ENCODE peak calls at places on chromosomes 6 and 20, in seven cellular contexts. One of them, this sample, is unnamed.

GRCh38 chr6:134247271-134247833 is 70.6 kb downstream of the SGK1 start:
- DNase-seq in fibroblast of the conjunctiva: no peak
- DNase-seq in suprapubic skin: no peak
- DNase-seq in GM03348: no peak
- DNase-seq in AML-193: no peak
- DNase-seq in neural crest cell: no peak
- DNase-seq in amygdala: no peak
- DNase-seq in this sample: no peak

GRCh38 chr6:44925100-44925739 is 402.9 kb upstream of the RUNX2 start:
- DNase-seq in amygdala: no peak
- DNase-seq in neural crest cell: no peak
- DNase-seq in fibroblast of the conjunctiva: no peak
- DNase-seq in suprapubic skin: no peak
- DNase-seq in GM03348: peak; percentile 15
- DNase-seq in AML-193: peak; percentile 23
- DNase-seq in this sample: peak; percentile 63

GRCh38 chr6:106098383-106099234 is 12.5 kb downstream of the PRDM1 start:
- DNase-seq in suprapubic skin: no peak
- DNase-seq in neural crest cell: no peak
- DNase-seq in GM03348: peak; percentile 20
- DNase-seq in amygdala: no peak
- DNase-seq in AML-193: peak; percentile 33
- DNase-seq in fibroblast of the conjunctiva: no peak
- DNase-seq in this sample: peak; percentile 63

GRCh38 chr6:40330301-40330721 is 256.9 kb downstream of the LRFN2 start:
- DNase-seq in amygdala: no peak
- DNase-seq in AML-193: no peak
- DNase-seq in fibroblast of the conjunctiva: no peak
- DNase-seq in GM03348: no peak
- DNase-seq in neural crest cell: no peak
- DNase-seq in suprapubic skin: no peak
- DNase-seq in this sample: no peak

GRCh38 chr20:33803921-33804337 is 7.2 kb upstream of the CHMP4B start:
- DNase-seq in suprapubic skin: no peak
- DNase-seq in fibroblast of the conjunctiva: peak; percentile 16
- DNase-seq in AML-193: no peak
- DNase-seq in amygdala: no peak
- DNase-seq in GM03348: peak; percentile 68
- DNase-seq in neural crest cell: no peak
- DNase-seq in this sample: peak; percentile 40

GRCh38 chr6:145735356-145736165 is at the start of gene EPM2A:
- DNase-seq in suprapubic skin: peak; percentile 90
- DNase-seq in neural crest cell: peak; percentile 65
- DNase-seq in GM03348: peak; percentile 94
- DNase-seq in amygdala: peak; percentile 11
- DNase-seq in AML-193: peak; percentile 76
- DNase-seq in fibroblast of the conjunctiva: peak; percentile 47
- DNase-seq in this sample: peak; percentile 94

GRCh38 chr20:37796733-37797132 is 102.9 kb downstream of the CTNNBL1 start:
- DNase-seq in fibroblast of the conjunctiva: no peak
- DNase-seq in amygdala: no peak
- DNase-seq in AML-193: no peak
- DNase-seq in GM03348: no peak
- DNase-seq in suprapubic skin: no peak
- DNase-seq in neural crest cell: no peak
- DNase-seq in this sample: no peak

GRCh38 chr6:10465633-10466499 is 51.0 kb upstream of the TFAP2A start:
- DNase-seq in suprapubic skin: no peak
- DNase-seq in GM03348: peak; percentile 59
- DNase-seq in AML-193: peak; percentile 28
- DNase-seq in amygdala: no peak
- DNase-seq in fibroblast of the conjunctiva: peak; percentile 33
- DNase-seq in neural crest cell: peak; percentile 55
- DNase-seq in this sample: peak; percentile 71

GRCh38 chr6:105272783-105273182 is 93.0 kb upstream of the POPDC3 start:
- DNase-seq in amygdala: no peak
- DNase-seq in fibroblast of the conjunctiva: no peak
- DNase-seq in AML-193: no peak
- DNase-seq in suprapubic skin: no peak
- DNase-seq in GM03348: peak; percentile 12
- DNase-seq in neural crest cell: no peak
- DNase-seq in this sample: no peak

GRCh38 chr20:12966468-12967085 is 42.2 kb upstream of the SPTLC3 start:
- DNase-seq in amygdala: no peak
- DNase-seq in neural crest cell: no peak
- DNase-seq in GM03348: peak; percentile 28
- DNase-seq in fibroblast of the conjunctiva: peak; percentile 28
- DNase-seq in suprapubic skin: no peak
- DNase-seq in AML-193: peak; percentile 4
- DNase-seq in this sample: peak; percentile 7

GRCh38 chr6:61909541-61909940 is 376.5 kb downstream of the KHDRBS2 start:
- DNase-seq in GM03348: no peak
- DNase-seq in AML-193: no peak
- DNase-seq in suprapubic skin: no peak
- DNase-seq in amygdala: no peak
- DNase-seq in fibroblast of the conjunctiva: no peak
- DNase-seq in neural crest cell: no peak
- DNase-seq in this sample: no peak

GRCh38 chr20:58579819-58580492 is 64.8 kb upstream of the APCDD1L start:
- DNase-seq in amygdala: no peak
- DNase-seq in GM03348: no peak
- DNase-seq in fibroblast of the conjunctiva: no peak
- DNase-seq in AML-193: no peak
- DNase-seq in suprapubic skin: no peak
- DNase-seq in neural crest cell: no peak
- DNase-seq in this sample: no peak

GRCh38 chr6:37965964-37966676 is 146.6 kb downstream of the ZFAND3 start:
- DNase-seq in fibroblast of the conjunctiva: no peak
- DNase-seq in neural crest cell: no peak
- DNase-seq in suprapubic skin: no peak
- DNase-seq in GM03348: peak; percentile 28
- DNase-seq in amygdala: no peak
- DNase-seq in AML-193: no peak
- DNase-seq in this sample: peak; percentile 73

GRCh38 chr6:156919819-156920379 is 142.7 kb downstream of the ARID1B start:
- DNase-seq in amygdala: no peak
- DNase-seq in suprapubic skin: no peak
- DNase-seq in neural crest cell: no peak
- DNase-seq in fibroblast of the conjunctiva: no peak
- DNase-seq in AML-193: no peak
- DNase-seq in GM03348: no peak
- DNase-seq in this sample: no peak

GRCh38 chr20:16205505-16205904 is 367.7 kb downstream of the KIF16B start:
- DNase-seq in neural crest cell: no peak
- DNase-seq in suprapubic skin: no peak
- DNase-seq in fibroblast of the conjunctiva: no peak
- DNase-seq in AML-193: no peak
- DNase-seq in amygdala: no peak
- DNase-seq in GM03348: no peak
- DNase-seq in this sample: no peak

GRCh38 chr6:145887969-145888368 is 73.4 kb upstream of the FBXO30 start:
- DNase-seq in AML-193: peak; percentile 34
- DNase-seq in neural crest cell: no peak
- DNase-seq in amygdala: no peak
- DNase-seq in GM03348: peak; percentile 8
- DNase-seq in fibroblast of the conjunctiva: no peak
- DNase-seq in suprapubic skin: no peak
- DNase-seq in this sample: no peak

GRCh38 chr20:55561259-55561658 is 444.1 kb downstream of the CBLN4 start:
- DNase-seq in neural crest cell: no peak
- DNase-seq in GM03348: no peak
- DNase-seq in amygdala: no peak
- DNase-seq in fibroblast of the conjunctiva: no peak
- DNase-seq in AML-193: no peak
- DNase-seq in suprapubic skin: no peak
- DNase-seq in this sample: no peak

GRCh38 chr6:37205189-37205996 is 35.4 kb downstream of the PIM1 start:
- DNase-seq in GM03348: no peak
- DNase-seq in fibroblast of the conjunctiva: no peak
- DNase-seq in AML-193: no peak
- DNase-seq in amygdala: no peak
- DNase-seq in neural crest cell: no peak
- DNase-seq in suprapubic skin: no peak
- DNase-seq in this sample: no peak

GRCh38 chr20:57156050-57156770 is 110.2 kb downstream of the BMP7 start:
- DNase-seq in AML-193: no peak
- DNase-seq in GM03348: no peak
- DNase-seq in fibroblast of the conjunctiva: no peak
- DNase-seq in amygdala: no peak
- DNase-seq in suprapubic skin: no peak
- DNase-seq in neural crest cell: no peak
- DNase-seq in this sample: no peak

GRCh38 chr6:36906539-36906938 is 20.8 kb downstream of the C6orf89 start:
- DNase-seq in fibroblast of the conjunctiva: no peak
- DNase-seq in GM03348: no peak
- DNase-seq in amygdala: no peak
- DNase-seq in neural crest cell: no peak
- DNase-seq in AML-193: no peak
- DNase-seq in suprapubic skin: no peak
- DNase-seq in this sample: no peak

GRCh38 chr6:33904050-33904827 is 100.4 kb upstream of the MLN start:
- DNase-seq in AML-193: peak; percentile 22
- DNase-seq in amygdala: no peak
- DNase-seq in neural crest cell: peak; percentile 5
- DNase-seq in fibroblast of the conjunctiva: no peak
- DNase-seq in GM03348: no peak
- DNase-seq in suprapubic skin: no peak
- DNase-seq in this sample: no peak

GRCh38 chr20:49186535-49187329 is 1.4 kb downstream of the STAU1 start:
- DNase-seq in amygdala: no peak
- DNase-seq in suprapubic skin: no peak
- DNase-seq in neural crest cell: no peak
- DNase-seq in GM03348: peak; percentile 65
- DNase-seq in fibroblast of the conjunctiva: peak; percentile 23
- DNase-seq in AML-193: peak; percentile 67
- DNase-seq in this sample: peak; percentile 30

GRCh38 chr20:37349517-37350491 is 3.9 kb downstream of the SRC start:
- DNase-seq in fibroblast of the conjunctiva: no peak
- DNase-seq in AML-193: no peak
- DNase-seq in GM03348: peak; percentile 64
- DNase-seq in suprapubic skin: peak; percentile 78
- DNase-seq in neural crest cell: no peak
- DNase-seq in amygdala: no peak
- DNase-seq in this sample: peak; percentile 29

GRCh38 chr20:12414446-12415274 is 497.0 kb downstream of the BTBD3 start:
- DNase-seq in suprapubic skin: no peak
- DNase-seq in AML-193: no peak
- DNase-seq in GM03348: no peak
- DNase-seq in neural crest cell: no peak
- DNase-seq in amygdala: no peak
- DNase-seq in fibroblast of the conjunctiva: no peak
- DNase-seq in this sample: peak; percentile 49

GRCh38 chr20:8535403-8536003 is 403.4 kb downstream of the PLCB1 start:
- DNase-seq in GM03348: peak; percentile 51
- DNase-seq in amygdala: no peak
- DNase-seq in suprapubic skin: no peak
- DNase-seq in AML-193: peak; percentile 37
- DNase-seq in neural crest cell: no peak
- DNase-seq in fibroblast of the conjunctiva: no peak
- DNase-seq in this sample: peak; percentile 13

GRCh38 chr6:39088331-39088730 is 26.7 kb downstream of the SAYSD1 start:
- DNase-seq in neural crest cell: peak; percentile 33
- DNase-seq in AML-193: no peak
- DNase-seq in fibroblast of the conjunctiva: peak; percentile 40
- DNase-seq in GM03348: peak; percentile 50
- DNase-seq in suprapubic skin: no peak
- DNase-seq in amygdala: no peak
- DNase-seq in this sample: peak; percentile 41

GRCh38 chr6:6436366-6436765 is 115.9 kb upstream of the F13A1 start:
- DNase-seq in fibroblast of the conjunctiva: no peak
- DNase-seq in AML-193: no peak
- DNase-seq in amygdala: no peak
- DNase-seq in GM03348: no peak
- DNase-seq in neural crest cell: no peak
- DNase-seq in suprapubic skin: no peak
- DNase-seq in this sample: no peak

GRCh38 chr6:170025341-170026271 is 265.3 kb downstream of the DLL1 start:
- DNase-seq in amygdala: no peak
- DNase-seq in GM03348: no peak
- DNase-seq in suprapubic skin: peak; percentile 69
- DNase-seq in fibroblast of the conjunctiva: no peak
- DNase-seq in neural crest cell: no peak
- DNase-seq in AML-193: no peak
- DNase-seq in this sample: no peak

GRCh38 chr6:39997101-39997635 is 62.9 kb upstream of the MOCS1 start:
- DNase-seq in neural crest cell: no peak
- DNase-seq in AML-193: no peak
- DNase-seq in fibroblast of the conjunctiva: no peak
- DNase-seq in suprapubic skin: no peak
- DNase-seq in GM03348: no peak
- DNase-seq in amygdala: no peak
- DNase-seq in this sample: no peak

GRCh38 chr6:113796040-113796439 is 61.1 kb upstream of the MARCKS start:
- DNase-seq in AML-193: no peak
- DNase-seq in suprapubic skin: no peak
- DNase-seq in fibroblast of the conjunctiva: no peak
- DNase-seq in GM03348: no peak
- DNase-seq in neural crest cell: no peak
- DNase-seq in amygdala: no peak
- DNase-seq in this sample: no peak